ENCODE peak calls at places on chromosomes 3 and 15, in four cellular contexts. C, I, M and H are unnamed samples.

GRCh38 chr3:182240474-182240873 is 528.7 kb downstream of the SOX2 start:
- DNase-seq in C (no peak), I (no peak), M (no peak), H (no peak)

GRCh38 chr15:98776607-98777281 is 128.4 kb downstream of the IGF1R start:
- DNase-seq in C (no peak), M (peak), I (no peak), H (no peak)

GRCh38 chr3:42819351-42819965 is 10.2 kb downstream of the ACKR2 start:
- DNase-seq in I (no peak), C (no peak), M (no peak), H (peak)

GRCh38 chr15:93235926-93236781 is 147.1 kb upstream of the RGMA start:
- DNase-seq in M (peak), I (no peak), C (no peak), H (no peak)

GRCh38 chr3:30682434-30683155 is 76.2 kb downstream of the TGFBR2 start:
- DNase-seq in M (no peak), C (no peak), I (no peak), H (no peak)

GRCh38 chr3:90015688-90016356 is 908.4 kb downstream of the EPHA3 start:
- DNase-seq in I (peak), M (no peak), C (peak), H (peak)

GRCh38 chr15:85329561-85330421 is 50.6 kb upstream of the AKAP13 start:
- DNase-seq in C (no peak), M (no peak), I (peak), H (no peak)

GRCh38 chr3:197372076-197372661 is 73.8 kb upstream of the DLG1 start:
- DNase-seq in C (peak), I (no peak), M (no peak), H (no peak)

GRCh38 chr3:24640330-24640877 is 145.8 kb upstream of the THRB start:
- DNase-seq in M (no peak), C (no peak), I (no peak), H (no peak)

GRCh38 chr3:120182613-120183524 is 88.6 kb upstream of the GSK3B start:
- DNase-seq in I (no peak), C (no peak), M (no peak), H (no peak)